ENCODE peak calls at places on chromosomes 2 and 18, in eight cellular contexts. P is mammary epithelial cell, S is GM12878, J is mesenchymal stem cell, M is left ventricle myocardium inferior, O is psoas muscle, F is left lung, U is HCT116. Z is an unnamed sample.

GRCh38 chr2:28534817-28535216 is 39.0 kb downstream of the PLB1 start:
- DNase-seq in P (no peak), F (no peak), O (no peak), J (no peak), S (no peak), U (no peak), M (no peak), Z (no peak)

GRCh38 chr18:25093131-25093530 is 258.8 kb downstream of the ZNF521 start:
- DNase-seq in F (no peak), M (no peak), O (no peak), S (no peak), J (no peak), P (no peak), U (no peak), Z (no peak)

GRCh38 chr2:99388892-99389291 is 51.7 kb downstream of the EIF5B start:
- DNase-seq in U (no peak), P (no peak), F (no peak), O (no peak), S (no peak), J (no peak), M (no peak), Z (no peak)

GRCh38 chr2:223247136-223247535 is 195.1 kb downstream of the KCNE4 start:
- DNase-seq in J (peak), S (no peak), P (peak), O (no peak), U (peak), F (no peak), M (no peak), Z (no peak)

GRCh38 chr18:68915066-68915465 is 117.2 kb downstream of the CCDC102B start:
- DNase-seq in O (no peak), U (no peak), J (no peak), F (no peak), S (no peak), P (no peak), M (no peak), Z (no peak)

GRCh38 chr18:30582078-30582477 is 460.5 kb downstream of the DSC3 start:
- DNase-seq in P (no peak), F (no peak), J (no peak), O (no peak), S (no peak), M (no peak), U (no peak), Z (no peak)

GRCh38 chr2:54497738-54498680 is 41.9 kb downstream of the SPTBN1 start:
- DNase-seq in S (no peak), J (no peak), U (no peak), M (no peak), F (no peak), O (no peak), P (no peak), Z (no peak)

GRCh38 chr18:9944805-9945204 is 31.0 kb downstream of the VAPA start:
- DNase-seq in M (no peak), P (no peak), O (no peak), S (no peak), U (no peak), F (no peak), J (no peak), Z (no peak)

GRCh38 chr18:67510831-67511230 is 5.7 kb downstream of the DSEL start:
- DNase-seq in F (no peak), O (no peak), S (no peak), J (no peak), M (no peak), U (no peak), P (no peak), Z (no peak)

GRCh38 chr2:201546576-201546975 is 95.0 kb downstream of the STRADB start:
- DNase-seq in P (no peak), U (no peak), F (no peak), O (no peak), J (peak), M (no peak), S (no peak), Z (no peak)

GRCh38 chr2:240967681-240968621 is 30.5 kb upstream of the SNED1 start:
- DNase-seq in J (no peak), O (peak), M (peak), S (no peak), F (peak), P (no peak), U (no peak), Z (no peak)

GRCh38 chr2:7022956-7023467 is 105.8 kb downstream of the RNF144A start:
- DNase-seq in P (no peak), J (no peak), O (no peak), F (no peak), S (no peak), U (no peak), M (no peak), Z (no peak)

GRCh38 chr18:62289047-62289446 is 36.1 kb upstream of the TNFRSF11A start:
- DNase-seq in J (no peak), O (no peak), M (no peak), P (peak), F (no peak), S (no peak), U (no peak), Z (no peak)

GRCh38 chr2:37997629-37998028 is 72.5 kb downstream of the RMDN2 start:
- DNase-seq in U (no peak), J (no peak), O (no peak), S (no peak), F (no peak), M (no peak), P (no peak), Z (no peak)

GRCh38 chr18:63909870-63910269 is 2.1 kb downstream of the SERPINB10 start:
- DNase-seq in O (no peak), U (no peak), F (no peak), J (no peak), S (no peak), M (no peak), P (peak), Z (no peak)

GRCh38 chr2:85852979-85853498 is 35.8 kb downstream of the ST3GAL5 start:
- DNase-seq in S (peak), M (no peak), F (peak), U (no peak), O (no peak), J (no peak), P (no peak), Z (peak)

GRCh38 chr18:11040823-11041712 is 108.3 kb downstream of the PIEZO2 start:
- DNase-seq in M (no peak), P (peak), O (no peak), F (no peak), S (no peak), J (peak), U (peak), Z (no peak)

GRCh38 chr2:18096836-18097405 is 218.5 kb downstream of the KCNS3 start:
- DNase-seq in F (no peak), S (no peak), M (no peak), J (no peak), P (peak), U (no peak), O (no peak), Z (no peak)

GRCh38 chr2:152098798-152099654 is at the start of gene CACNB4:
- DNase-seq in O (no peak), U (no peak), M (no peak), S (no peak), P (no peak), F (peak), J (peak), Z (no peak)

GRCh38 chr2:714005-714741 is 37.0 kb upstream of the TMEM18 start:
- DNase-seq in F (no peak), P (peak), U (peak), O (no peak), M (no peak), J (peak), S (peak), Z (no peak)

GRCh38 chr18:58391113-58391892 is 237.6 kb downstream of the ALPK2 start:
- DNase-seq in J (peak), O (no peak), U (no peak), P (no peak), F (no peak), S (no peak), M (no peak), Z (no peak)

GRCh38 chr2:28944535-28944934 is 36.6 kb upstream of the TOGARAM2 start:
- DNase-seq in S (no peak), P (no peak), M (no peak), O (no peak), J (no peak), F (no peak), U (no peak), Z (no peak)

GRCh38 chr2:149857344-149857743 is 269.8 kb upstream of the MMADHC start:
- DNase-seq in J (peak), S (no peak), O (no peak), P (peak), M (no peak), U (no peak), F (no peak), Z (no peak)

GRCh38 chr2:143371616-143372015 is 242.4 kb downstream of the ARHGAP15 start:
- DNase-seq in P (no peak), M (no peak), S (no peak), F (no peak), U (no peak), O (no peak), J (no peak), Z (no peak)

GRCh38 chr2:42859801-42860200 is 67.4 kb upstream of the HAAO start:
- DNase-seq in F (no peak), J (no peak), U (no peak), P (peak), M (no peak), O (no peak), S (no peak), Z (no peak)

GRCh38 chr2:54629914-54630609 is 93.4 kb upstream of the EML6 start:
- DNase-seq in U (no peak), M (peak), O (peak), F (no peak), S (peak), P (peak), J (peak), Z (peak)

GRCh38 chr18:74373428-74373827 is 57.8 kb downstream of the C18orf63 start:
- DNase-seq in U (no peak), S (no peak), J (no peak), P (no peak), F (no peak), M (no peak), O (no peak), Z (peak)

GRCh38 chr2:199910338-199911051 is 598 bp upstream of the C2orf69 start:
- DNase-seq in O (no peak), F (no peak), M (no peak), U (no peak), J (no peak), S (no peak), P (no peak), Z (no peak)

GRCh38 chr2:119681196-119681867 is 2.3 kb downstream of the TMEM177 start:
- DNase-seq in M (no peak), O (no peak), J (no peak), P (no peak), F (no peak), U (no peak), S (no peak), Z (no peak)

GRCh38 chr2:173386441-173387044 is 31.9 kb downstream of the CDCA7 start:
- DNase-seq in U (no peak), P (no peak), M (no peak), F (no peak), J (no peak), S (no peak), O (no peak), Z (no peak)

GRCh38 chr18:39911716-39912115 is 2043.3 kb upstream of the PIK3C3 start:
- DNase-seq in F (no peak), P (peak), O (no peak), M (no peak), S (no peak), U (no peak), J (no peak), Z (no peak)

GRCh38 chr2:213238753-213239591 is 45.3 kb upstream of the SPAG16 start:
- DNase-seq in J (peak), M (no peak), O (no peak), U (peak), S (no peak), P (peak), F (no peak), Z (no peak)

GRCh38 chr2:35871672-35872071 is 483.9 kb upstream of the CRIM1 start:
- DNase-seq in S (no peak), O (no peak), M (no peak), F (no peak), P (no peak), U (peak), J (no peak), Z (no peak)

GRCh38 chr2:193841389-193842150 is 1646.8 kb upstream of the TMEFF2 start:
- DNase-seq in M (no peak), P (no peak), F (no peak), O (no peak), S (no peak), U (no peak), J (no peak), Z (no peak)

GRCh38 chr2:28716265-28716865 is 35.3 kb upstream of the PPP1CB start:
- DNase-seq in O (peak), J (peak), P (peak), S (peak), F (peak), U (peak), M (no peak), Z (peak)

GRCh38 chr2:180656455-180656847 is 324.0 kb upstream of the UBE2E3 start:
- DNase-seq in S (no peak), M (no peak), F (no peak), O (no peak), J (peak), U (peak), P (peak), Z (no peak)

DNA sequence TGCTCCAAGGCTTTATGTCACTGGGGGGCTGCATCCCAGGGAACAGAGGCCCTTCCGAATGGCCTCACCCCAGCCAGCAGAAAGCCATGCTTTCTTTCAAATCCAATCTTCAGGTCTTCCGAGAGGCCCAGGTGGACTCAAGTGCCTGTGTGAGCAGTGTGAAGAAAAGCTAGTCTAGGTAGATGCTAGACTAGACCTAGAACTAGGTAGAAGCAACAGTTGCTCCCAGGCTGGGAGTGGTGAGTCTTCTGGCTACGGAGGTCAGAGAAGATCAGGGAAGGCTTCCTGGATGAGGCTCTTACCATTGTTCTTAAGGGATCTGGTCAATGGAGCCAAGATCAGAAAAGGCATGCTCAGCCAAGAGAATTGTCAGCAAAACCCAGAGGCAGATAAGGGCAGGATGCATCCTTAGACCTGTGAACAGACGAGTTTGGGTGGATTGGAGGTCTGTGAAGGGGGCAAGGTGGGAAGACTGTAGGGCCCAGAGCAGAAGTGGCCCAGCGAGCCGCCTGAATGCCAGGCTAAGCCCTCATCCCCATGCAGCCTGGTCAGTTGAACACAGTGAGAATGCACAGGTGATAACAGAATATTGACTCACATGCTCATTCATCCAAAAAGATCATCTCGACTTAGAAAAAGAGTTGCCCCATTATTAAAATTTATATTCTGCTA is 110.8 kb downstream of the SMAD7 start:
- DNase-seq in F (no peak), J (no peak), O (peak), S (no peak), P (no peak), M (no peak), U (no peak), Z (no peak)
- H3K27ac ChIP-seq in F (peak), J (no peak), O (no peak), S (no peak), P (no peak), M (peak), U (no peak), Z (no peak)

GRCh38 chr18:79647307-79647706 is 32.3 kb upstream of the CTDP1 start:
- DNase-seq in P (no peak), J (no peak), U (no peak), O (no peak), S (no peak), F (no peak), M (no peak), Z (no peak)
- H3K27ac ChIP-seq in P (no peak), J (no peak), U (no peak), O (no peak), S (no peak), F (no peak), M (no peak), Z (no peak)

GRCh38 chr2:159094173-159094737 is 125.8 kb downstream of the TANC1 start:
- DNase-seq in F (peak), J (peak), P (no peak), M (peak), U (no peak), O (no peak), S (no peak), Z (peak)

GRCh38 chr2:159093496-159093895 is 125.1 kb downstream of the TANC1 start:
- DNase-seq in U (no peak), J (peak), S (no peak), F (no peak), O (no peak), P (no peak), M (no peak), Z (no peak)

GRCh38 chr2:159090514-159091201 is 122.2 kb downstream of the TANC1 start:
- DNase-seq in P (peak), F (no peak), O (no peak), S (peak), M (no peak), U (no peak), J (peak), Z (no peak)

GRCh38 chr2:159091381-159091780 is 122.9 kb downstream of the TANC1 start:
- DNase-seq in J (peak), O (no peak), P (peak), S (no peak), F (no peak), U (no peak), M (no peak), Z (no peak)

DNA sequence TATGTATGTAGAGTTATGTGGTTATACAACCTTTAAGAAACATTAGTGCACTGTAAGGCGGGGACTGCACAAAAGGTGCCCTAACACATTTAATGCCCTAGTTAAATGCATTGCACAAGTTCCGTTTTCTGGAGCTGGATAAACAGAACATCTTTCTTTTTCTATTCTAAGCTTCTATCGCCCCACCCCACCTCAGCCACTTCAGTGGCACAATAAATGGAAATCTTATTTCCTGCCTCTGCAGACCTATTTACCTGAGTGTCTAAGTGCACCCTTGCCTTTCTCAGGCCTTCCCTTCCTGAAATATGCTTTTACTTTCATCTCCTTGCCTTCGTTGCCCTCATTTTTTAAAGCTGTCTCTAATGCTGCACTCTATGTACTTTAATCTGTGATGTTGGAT is 123.5 kb downstream of the TANC1 start:
- DNase-seq in J (peak), S (peak), P (no peak), M (no peak), F (no peak), O (no peak), U (no peak), Z (no peak)
- H3K27ac ChIP-seq in J (peak), S (no peak), P (peak), M (peak), F (peak), O (no peak), U (no peak), Z (peak)

GRCh38 chr2:196959291-196959690 is 32.8 kb upstream of the PGAP1 start:
- DNase-seq in M (no peak), P (no peak), U (no peak), O (no peak), F (no peak), S (no peak), J (no peak), Z (no peak)
- H3K27ac ChIP-seq in M (no peak), P (no peak), U (no peak), O (no peak), F (no peak), S (no peak), J (no peak), Z (no peak)

DNA sequence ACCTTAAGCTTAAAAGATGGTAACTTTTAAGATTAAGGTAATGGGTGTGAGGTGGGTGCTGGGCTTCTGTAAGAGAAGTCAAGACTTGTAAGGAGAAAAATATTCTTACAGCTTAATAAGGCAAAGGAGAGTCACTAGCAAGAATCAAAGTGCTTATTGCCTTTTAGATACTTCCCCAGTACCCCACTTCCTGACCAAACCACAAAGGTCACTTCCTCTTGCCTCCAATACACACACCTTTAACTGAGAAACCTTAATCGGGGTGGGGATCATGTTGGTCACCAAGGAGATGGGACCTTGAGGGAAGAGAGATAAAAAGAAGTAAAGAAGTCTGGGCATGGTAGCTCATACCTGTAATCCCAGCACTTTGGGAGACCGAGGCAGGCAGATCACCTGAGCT is 10.6 kb upstream of the ATG16L1 start:
- DNase-seq in S (peak), P (peak), O (no peak), M (no peak), U (no peak), J (no peak), F (no peak), Z (no peak)
- H3K27ac ChIP-seq in S (peak), P (no peak), O (no peak), M (no peak), U (no peak), J (no peak), F (peak), Z (no peak)

GRCh38 chr2:120803764-120804335 is 68.2 kb downstream of the GLI2 start:
- DNase-seq in O (no peak), S (no peak), F (no peak), P (peak), J (no peak), U (no peak), M (no peak), Z (no peak)
- H3K27ac ChIP-seq in O (no peak), S (no peak), F (no peak), P (no peak), J (no peak), U (no peak), M (no peak), Z (no peak)

Z was measured in right atrium auricular region.